ENCODE peak calls at places on chromosomes 16 and 17, in four cellular contexts. G, Q, K and A are unnamed samples.
A peak's percentile ranks its signal among the peaks of the same experiment; 100 is the strongest.

GRCh38 chr17:72266099-72266852 is 145.5 kb downstream of the SOX9 start:
- DNase-seq in G (no peak), Q (no peak), K (no peak), A (no peak)

GRCh38 chr16:9128346-9129342 is 37.2 kb downstream of the HAPSTR1 start:
- DNase-seq in Q (no peak), G (no peak), K (no peak), A (no peak)

GRCh38 chr17:75430159-75430748 is 24.8 kb upstream of the GRB2 start:
- DNase-seq in K (no peak), G (peak; percentile 90), Q (peak; percentile 47), A (peak; percentile 12)

GRCh38 chr17:82297280-82297803 is 20.1 kb downstream of the CD7 start:
- DNase-seq in G (no peak), K (peak; percentile 50), Q (no peak), A (peak; percentile 45)

GRCh38 chr17:50149425-50150353 is 788 bp downstream of the PPP1R9B start:
- DNase-seq in Q (no peak), K (no peak), G (no peak), A (peak; percentile 77)

GRCh38 chr17:79802736-79803420 is 6.0 kb upstream of the CBX8 start:
- DNase-seq in Q (no peak), G (no peak), K (no peak), A (peak; percentile 88)

GRCh38 chr16:88468289-88469129 is 15.4 kb downstream of the ZFPM1 start:
- DNase-seq in Q (peak; percentile 67), G (peak; percentile 67), K (no peak), A (peak; percentile 89)

GRCh38 chr17:4170639-4171280 is 27.8 kb downstream of the CYB5D2 start:
- DNase-seq in K (no peak), G (no peak), Q (no peak), A (no peak)

GRCh38 chr16:53093162-53093744 is 38.5 kb downstream of the CHD9 start:
- DNase-seq in K (no peak), G (no peak), Q (no peak), A (no peak)

GRCh38 chr17:76238847-76239537 is 1.3 kb downstream of the RNF157 start:
- DNase-seq in Q (no peak), K (no peak), G (no peak), A (no peak)

GRCh38 chr17:77098884-77099545 is 41.8 kb upstream of the SEC14L1 start:
- DNase-seq in K (no peak), G (peak; percentile 57), Q (no peak), A (no peak)

GRCh38 chr16:27724491-27724878 is 174.5 kb downstream of the KATNIP start:
- DNase-seq in K (no peak), G (no peak), Q (no peak), A (no peak)

GRCh38 chr16:86035906-86036305 is 136.9 kb downstream of the IRF8 start:
- DNase-seq in K (no peak), Q (no peak), G (no peak), A (no peak)

GRCh38 chr17:57522436-57523005 is 222.6 kb downstream of the CCDC182 start:
- DNase-seq in Q (no peak), K (no peak), G (no peak), A (no peak)

GRCh38 chr17:59754547-59754946 is 47.1 kb downstream of the VMP1 start:
- DNase-seq in K (no peak), G (peak; percentile 95), Q (no peak), A (peak; percentile 15)

GRCh38 chr16:24053325-24053946 is 202.7 kb upstream of the CACNG3 start:
- DNase-seq in G (no peak), Q (no peak), K (no peak), A (no peak)

GRCh38 chr16:70605284-70605659 is 41.1 kb upstream of the IL34 start:
- DNase-seq in K (no peak), G (no peak), Q (no peak), A (no peak)

GRCh38 chr16:22692034-22692433 is 121.9 kb upstream of the HS3ST2 start:
- DNase-seq in K (no peak), Q (no peak), G (no peak), A (no peak)

GRCh38 chr16:15932939-15933338 is 16.5 kb upstream of the ABCC1 start:
- DNase-seq in Q (no peak), G (no peak), K (no peak), A (no peak)

GRCh38 chr17:40452921-40453378 is 9.7 kb downstream of the IGFBP4 start:
- DNase-seq in Q (no peak), K (no peak), G (no peak), A (no peak)

GRCh38 chr16:65922923-65923322 is 443.6 kb upstream of the CDH5 start:
- DNase-seq in G (no peak), Q (no peak), K (no peak), A (no peak)

GRCh38 chr17:5122586-5123342 is 6.9 kb downstream of the USP6 start:
- DNase-seq in G (no peak), Q (no peak), K (no peak), A (no peak)

GRCh38 chr16:84207869-84208268 is 16.9 kb downstream of the ADAD2 start:
- DNase-seq in Q (no peak), G (no peak), K (no peak), A (no peak)

GRCh38 chr16:4556580-4556979 is 440 bp downstream of the C16orf96 start:
- DNase-seq in Q (no peak), K (no peak), G (no peak), A (peak; percentile 3)

GRCh38 chr17:39792523-39793221 is 54.9 kb downstream of the GRB7 start:
- DNase-seq in G (no peak), K (no peak), Q (no peak), A (no peak)

GRCh38 chr16:2468142-2468724 is 2.9 kb upstream of the NTN3 start:
- DNase-seq in Q (no peak), K (no peak), G (no peak), A (no peak)

GRCh38 chr17:79862771-79863440 is 23.7 kb upstream of the CBX4 start:
- DNase-seq in K (no peak), Q (no peak), G (no peak), A (no peak)

GRCh38 chr16:53071748-53072301 is 17.0 kb downstream of the CHD9 start:
- DNase-seq in G (no peak), K (no peak), Q (no peak), A (no peak)

GRCh38 chr16:11884035-11884434 is 31.7 kb downstream of the GSPT1 start:
- DNase-seq in G (no peak), K (no peak), Q (no peak), A (no peak)

GRCh38 chr17:18129041-18129502 is 20.5 kb downstream of the MYO15A start:
- DNase-seq in Q (no peak), K (no peak), G (no peak), A (no peak)
- TF ChIP-seq CBX5 in Q (no peak), K (no peak), G (no peak), A (no peak)

DNA sequence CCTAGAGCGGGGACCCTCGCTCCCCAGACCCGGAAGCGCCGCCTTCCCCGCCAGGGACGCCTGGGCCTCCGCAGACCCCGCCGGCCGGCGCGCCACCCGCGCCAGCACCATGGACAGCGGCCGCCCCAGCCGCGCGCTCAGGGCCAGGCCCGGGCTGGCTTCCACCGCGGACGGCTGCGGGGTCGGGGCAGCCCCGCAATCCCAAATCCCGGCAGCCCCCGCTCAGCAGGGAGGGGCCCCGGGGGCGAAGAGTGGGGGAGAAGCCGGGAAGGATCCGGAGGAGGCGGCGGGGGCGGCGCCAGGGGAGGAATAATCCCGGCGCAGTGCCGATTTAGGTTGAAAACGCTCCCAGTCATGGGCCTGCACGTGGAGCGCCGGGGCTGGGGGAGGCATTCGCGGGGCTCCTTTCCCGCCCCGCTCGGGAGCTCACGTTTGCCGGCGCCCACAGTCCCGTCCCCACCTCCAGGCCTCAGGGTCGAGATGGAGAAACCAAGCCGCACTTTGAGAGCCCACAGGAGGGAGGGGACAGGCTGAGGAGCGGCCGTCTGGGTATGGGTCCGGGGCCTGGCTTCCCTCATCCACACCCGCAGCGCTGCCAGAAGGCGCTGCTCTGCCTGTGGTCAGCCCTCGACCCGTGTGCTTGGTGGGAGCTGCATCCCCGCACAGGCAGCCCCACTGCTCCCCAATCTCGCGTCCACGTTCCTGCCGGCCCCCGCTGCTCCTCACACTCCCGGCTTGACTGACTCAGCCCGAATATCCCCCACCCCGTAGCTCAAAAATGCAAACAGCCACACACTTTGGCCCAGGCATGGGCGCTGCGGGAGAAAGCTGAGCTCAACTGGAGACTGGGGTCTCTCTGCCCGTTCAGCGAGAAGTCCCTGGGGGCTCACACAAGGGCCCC is 4.7 kb downstream of the FBXL16 start:
- DNase-seq in Q (no peak), K (no peak), G (no peak), A (peak; percentile 75)
- TF ChIP-seq CBX5 in Q (no peak), K (no peak), G (no peak), A (no peak)

DNA sequence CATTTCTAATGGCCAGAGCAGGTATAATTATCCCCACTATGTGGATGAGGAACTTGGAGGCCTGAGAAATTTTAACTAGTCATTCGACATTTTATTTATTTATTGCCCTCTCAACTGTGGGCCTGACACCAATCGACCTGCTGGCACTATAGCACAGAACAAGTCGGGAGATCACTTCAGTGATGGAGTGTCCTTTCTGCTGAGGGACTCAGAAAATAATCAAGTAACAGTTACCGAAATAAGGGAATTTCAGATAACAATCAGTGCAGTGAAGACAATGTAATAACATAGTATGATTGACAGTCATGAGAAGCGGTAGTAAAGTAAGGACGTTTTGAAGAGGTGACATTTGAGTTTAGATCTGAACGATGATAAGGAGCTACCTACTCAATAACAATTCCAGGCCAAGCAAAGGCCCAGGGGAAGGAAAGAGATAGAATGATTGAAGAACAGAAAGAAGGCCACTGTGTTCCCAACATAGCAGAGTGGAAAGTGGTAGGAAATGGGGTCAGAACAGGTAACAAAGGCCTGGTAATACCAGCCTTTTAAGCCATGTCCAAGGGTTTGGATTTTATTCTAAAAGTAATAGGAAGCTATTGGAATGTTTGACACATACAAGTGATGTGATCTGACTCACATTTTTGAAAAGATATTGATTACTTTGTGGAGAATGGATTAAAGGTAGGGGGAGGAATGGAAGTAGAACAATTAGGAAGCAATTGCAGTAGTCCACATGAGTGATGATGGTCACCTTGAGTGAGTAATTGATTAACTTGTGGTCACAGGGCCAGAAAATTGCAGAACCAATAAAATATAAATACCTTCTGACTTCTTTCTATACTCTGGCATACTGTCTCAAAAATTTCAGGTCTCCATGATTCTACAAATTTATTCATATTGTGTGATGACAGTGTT is 1.4 kb downstream of the STXBP4 start:
- DNase-seq in G (peak; percentile 60), K (no peak), Q (no peak), A (no peak)
- TF ChIP-seq CBX5 in G (no peak), K (no peak), Q (no peak), A (no peak)

GRCh38 chr17:1934901-1935300 is 90.2 kb downstream of the RTN4RL1 start:
- DNase-seq in G (no peak), Q (no peak), K (no peak), A (no peak)
- TF ChIP-seq CBX5 in G (no peak), Q (no peak), K (no peak), A (no peak)

DNA sequence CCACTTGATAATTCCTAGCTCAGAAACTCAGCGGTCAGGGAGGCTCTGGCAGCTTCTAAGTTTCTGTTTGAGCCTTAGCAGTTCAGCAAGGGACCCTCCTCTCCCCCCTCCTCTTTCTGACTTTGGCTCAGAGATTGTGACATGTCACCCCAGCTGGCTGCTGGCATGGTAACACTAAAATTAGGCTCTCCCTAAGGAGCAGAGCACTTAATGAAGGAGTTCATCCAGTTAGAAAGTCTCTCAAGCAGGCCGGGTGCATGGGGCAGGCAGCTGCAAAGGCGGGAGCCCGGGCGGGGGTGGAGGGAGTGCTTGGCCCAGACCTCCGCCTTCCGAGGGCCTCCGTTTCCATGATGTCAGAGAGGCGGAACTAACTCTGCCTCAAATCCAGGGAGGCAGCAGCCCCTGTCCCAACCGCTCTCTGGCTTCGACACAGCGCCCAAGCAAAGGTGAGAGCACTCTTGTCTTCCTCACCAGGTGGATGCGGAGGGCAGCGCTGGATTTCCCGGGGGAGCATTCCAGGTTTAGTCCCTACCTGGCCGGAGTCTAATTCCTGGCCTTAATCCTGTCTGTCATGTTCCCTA is 128.0 kb upstream of the PLCG2 start:
- DNase-seq in G (no peak), K (no peak), Q (no peak), A (peak; percentile 71)
- TF ChIP-seq CBX5 in G (no peak), K (no peak), Q (no peak), A (no peak)

GRCh38 chr17:48483471-48484131 is 47.2 kb downstream of the HOXB1 start:
- DNase-seq in K (no peak), G (no peak), Q (no peak), A (peak; percentile 25)
- TF ChIP-seq CBX5 in K (no peak), G (no peak), Q (no peak), A (no peak)